ENCODE peak calls at places on chromosomes 1 and 21, in seven cellular contexts. K is lower leg skin, V is PC-9, Z is GM10248, O is fibroblast of mammary gland, N is BE2C, G is WTC11. X is an unnamed sample.

GRCh38 chr21:46559291-46559983 is 45.4 kb downstream of the S100B start:
- DNase-seq in K (peak; percentile 11), V (no peak), Z (peak; percentile 77), O (no peak), N (no peak), G (no peak), X (no peak)

GRCh38 chr1:52364235-52364839 is 1.7 kb downstream of the CC2D1B start:
- DNase-seq in K (no peak), V (no peak), Z (no peak), O (no peak), N (no peak), G (no peak), X (no peak)

GRCh38 chr1:239742416-239743109 is 349.1 kb upstream of the FMN2 start:
- DNase-seq in K (no peak), V (no peak), Z (no peak), O (no peak), N (no peak), G (no peak), X (no peak)

GRCh38 chr21:36762636-36763035 is 63.7 kb downstream of the SIM2 start:
- DNase-seq in K (no peak), V (no peak), Z (no peak), O (no peak), N (no peak), G (no peak), X (no peak)

GRCh38 chr1:54950361-54951163 is 29.9 kb upstream of the TMEM61 start:
- DNase-seq in K (peak; percentile 87), V (peak; percentile 77), Z (peak; percentile 74), O (peak; percentile 90), N (peak; percentile 61), G (peak; percentile 84), X (peak; percentile 88)

GRCh38 chr1:39632491-39633417 is 6.7 kb downstream of the HEYL start:
- DNase-seq in K (no peak), V (peak; percentile 75), Z (no peak), O (peak; percentile 55), N (no peak), G (peak; percentile 79), X (peak; percentile 60)

GRCh38 chr1:16960560-16961296 is 19.7 kb downstream of the MFAP2 start:
- DNase-seq in K (peak; percentile 69), V (peak; percentile 86), Z (peak; percentile 79), O (peak; percentile 73), N (peak; percentile 84), G (peak; percentile 97), X (peak; percentile 87)

GRCh38 chr1:14598498-14599172 is at the start of gene KAZN:
- DNase-seq in K (no peak), V (no peak), Z (no peak), O (no peak), N (peak; percentile 14), G (peak; percentile 73), X (peak; percentile 63)

GRCh38 chr21:27371065-27371464 is 404.2 kb upstream of the ADAMTS5 start:
- DNase-seq in K (no peak), V (no peak), Z (no peak), O (no peak), N (no peak), G (no peak), X (no peak)

GRCh38 chr1:154190550-154190949 is 1.4 kb downstream of the TPM3 start:
- DNase-seq in K (no peak), V (no peak), Z (no peak), O (peak; percentile 45), N (no peak), G (no peak), X (no peak)

GRCh38 chr1:221602866-221603265 is 139.0 kb downstream of the DUSP10 start:
- DNase-seq in K (no peak), V (no peak), Z (no peak), O (peak; percentile 60), N (no peak), G (no peak), X (no peak)

GRCh38 chr21:37915941-37916794 is at the start of gene KCNJ6:
- DNase-seq in K (no peak), V (no peak), Z (no peak), O (peak; percentile 38), N (peak; percentile 70), G (peak; percentile 87), X (peak; percentile 85)

GRCh38 chr1:223177681-223178080 is 34.6 kb upstream of the TLR5 start:
- DNase-seq in K (peak; percentile 43), V (peak; percentile 50), Z (no peak), O (no peak), N (no peak), G (no peak), X (no peak)

GRCh38 chr1:167671727-167672511 is 41.9 kb downstream of the RCSD1 start:
- DNase-seq in K (no peak), V (no peak), Z (no peak), O (no peak), N (no peak), G (no peak), X (no peak)

GRCh38 chr1:145806844-145807243 is 17.1 kb downstream of the RNF115 start:
- DNase-seq in K (no peak), V (no peak), Z (no peak), O (no peak), N (no peak), G (no peak), X (no peak)
- TF ChIP-seq CTCF in K (no peak), V (no peak), Z (no peak), O (no peak), N (no peak), G (no peak), X (no peak)

DNA sequence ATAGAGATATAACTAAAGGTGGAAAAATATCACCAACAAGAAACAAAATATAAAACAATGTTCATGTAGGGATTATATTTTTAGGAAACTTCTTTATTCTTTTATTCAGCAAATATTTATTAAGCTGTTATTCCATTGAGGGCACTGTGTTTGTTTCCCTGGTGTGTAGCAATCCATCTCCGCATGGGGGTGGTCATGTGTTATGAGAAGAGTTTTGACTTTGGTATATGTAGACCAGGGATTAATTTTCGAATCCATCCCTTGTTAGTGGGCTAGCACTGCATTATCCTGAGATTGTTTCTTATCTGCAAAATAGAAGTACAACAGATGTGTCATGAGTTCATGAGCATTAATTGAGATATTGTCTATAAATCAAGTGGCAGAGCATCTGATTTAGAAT is 190.2 kb upstream of the LRRC7 start:
- DNase-seq in K (no peak), V (no peak), Z (no peak), O (no peak), N (no peak), G (no peak), X (no peak)
- TF ChIP-seq CTCF in K (no peak), V (no peak), Z (no peak), O (no peak), N (no peak), G (no peak), X (no peak)

GRCh38 chr1:25520446-25521061 is 22.9 kb upstream of the LDLRAP1 start:
- DNase-seq in K (peak; percentile 58), V (peak; percentile 34), Z (peak; percentile 72), O (peak; percentile 72), N (peak; percentile 46), G (peak; percentile 66), X (peak; percentile 60)
- TF ChIP-seq CTCF in K (no peak), V (peak; percentile 79), Z (peak; percentile 75), O (peak; percentile 84), N (peak; percentile 66), G (peak; percentile 65), X (peak; percentile 94)

GRCh38 chr1:1836119-1836518 is 54.8 kb downstream of the GNB1 start:
- DNase-seq in K (no peak), V (no peak), Z (no peak), O (no peak), N (no peak), G (no peak), X (no peak)

GRCh38 chr1:1846386-1846918 is 44.4 kb downstream of the GNB1 start:
- DNase-seq in K (no peak), V (no peak), Z (no peak), O (no peak), N (no peak), G (no peak), X (no peak)

GRCh38 chr1:1842360-1843146 is 48.3 kb downstream of the GNB1 start:
- DNase-seq in K (no peak), V (no peak), Z (no peak), O (no peak), N (peak; percentile 49), G (no peak), X (no peak)

GRCh38 chr1:1839311-1839965 is 51.4 kb downstream of the GNB1 start:
- DNase-seq in K (no peak), V (no peak), Z (no peak), O (no peak), N (no peak), G (no peak), X (no peak)

GRCh38 chr1:1841575-1841991 is 49.3 kb downstream of the GNB1 start:
- DNase-seq in K (no peak), V (no peak), Z (no peak), O (peak; percentile 56), N (no peak), G (no peak), X (no peak)
- TF ChIP-seq CTCF in K (no peak), V (no peak), Z (peak; percentile 9), O (no peak), N (peak; percentile 25), G (no peak), X (no peak)

X was measured in neural crest cell.